ENCODE peak calls at places on chromosomes 12 and 14, in ten cellular contexts. One of them, this sample, is unnamed.

GRCh38 chr12:86530996-86531655 is 274.9 kb upstream of the MGAT4C start:
- DNase-seq in choroid plexus epithelial cell: peak
- DNase-seq in RWPE2: no peak
- DNase-seq in activated CD8-positive, alpha-beta memory T cell treated with anti-CD3 and anti-CD28 coated beads for 4 hours: no peak
- DNase-seq in GF-D8: no peak
- DNase-seq in NCI-H2081: no peak
- DNase-seq in T-helper 17 cell: no peak
- DNase-seq in stimulated activated CD4-positive, alpha-beta T cell treated with anti-CD3 and anti-CD28 coated beads, Interleukin-1b, Interleukin-23, amount 100 ng/mL, for 24 hours: no peak
- DNase-seq in activated effector memory CD4-positive, alpha-beta T cell treated with Interleukin-2 at 50 U/mL for 16 hours: no peak
- DNase-seq in substantia nigra: no peak
- DNase-seq in this sample: no peak

GRCh38 chr12:6831021-6831420 is 2.8 kb downstream of the P3H3 start:
- DNase-seq in choroid plexus epithelial cell: no peak
- DNase-seq in RWPE2: no peak
- DNase-seq in activated CD8-positive, alpha-beta memory T cell treated with anti-CD3 and anti-CD28 coated beads for 4 hours: no peak
- DNase-seq in GF-D8: no peak
- DNase-seq in NCI-H2081: no peak
- DNase-seq in T-helper 17 cell: no peak
- DNase-seq in stimulated activated CD4-positive, alpha-beta T cell treated with anti-CD3 and anti-CD28 coated beads, Interleukin-1b, Interleukin-23, amount 100 ng/mL, for 24 hours: no peak
- DNase-seq in activated effector memory CD4-positive, alpha-beta T cell treated with Interleukin-2 at 50 U/mL for 16 hours: no peak
- DNase-seq in substantia nigra: no peak
- DNase-seq in this sample: no peak

GRCh38 chr12:105206686-105207374 is 29.1 kb downstream of the APPL2 start:
- DNase-seq in choroid plexus epithelial cell: peak
- DNase-seq in RWPE2: no peak
- DNase-seq in activated CD8-positive, alpha-beta memory T cell treated with anti-CD3 and anti-CD28 coated beads for 4 hours: no peak
- DNase-seq in GF-D8: no peak
- DNase-seq in NCI-H2081: no peak
- DNase-seq in T-helper 17 cell: no peak
- DNase-seq in stimulated activated CD4-positive, alpha-beta T cell treated with anti-CD3 and anti-CD28 coated beads, Interleukin-1b, Interleukin-23, amount 100 ng/mL, for 24 hours: no peak
- DNase-seq in activated effector memory CD4-positive, alpha-beta T cell treated with Interleukin-2 at 50 U/mL for 16 hours: no peak
- DNase-seq in substantia nigra: no peak
- DNase-seq in this sample: no peak

GRCh38 chr12:68903511-68903910 is 29.5 kb downstream of the CPM start:
- DNase-seq in choroid plexus epithelial cell: no peak
- DNase-seq in RWPE2: no peak
- DNase-seq in activated CD8-positive, alpha-beta memory T cell treated with anti-CD3 and anti-CD28 coated beads for 4 hours: no peak
- DNase-seq in GF-D8: no peak
- DNase-seq in NCI-H2081: no peak
- DNase-seq in T-helper 17 cell: no peak
- DNase-seq in stimulated activated CD4-positive, alpha-beta T cell treated with anti-CD3 and anti-CD28 coated beads, Interleukin-1b, Interleukin-23, amount 100 ng/mL, for 24 hours: no peak
- DNase-seq in activated effector memory CD4-positive, alpha-beta T cell treated with Interleukin-2 at 50 U/mL for 16 hours: no peak
- DNase-seq in substantia nigra: no peak
- DNase-seq in this sample: no peak

GRCh38 chr14:84390010-84390409 is 1139.9 kb upstream of the FLRT2 start:
- DNase-seq in choroid plexus epithelial cell: no peak
- DNase-seq in RWPE2: no peak
- DNase-seq in activated CD8-positive, alpha-beta memory T cell treated with anti-CD3 and anti-CD28 coated beads for 4 hours: no peak
- DNase-seq in GF-D8: no peak
- DNase-seq in NCI-H2081: no peak
- DNase-seq in T-helper 17 cell: no peak
- DNase-seq in stimulated activated CD4-positive, alpha-beta T cell treated with anti-CD3 and anti-CD28 coated beads, Interleukin-1b, Interleukin-23, amount 100 ng/mL, for 24 hours: no peak
- DNase-seq in activated effector memory CD4-positive, alpha-beta T cell treated with Interleukin-2 at 50 U/mL for 16 hours: no peak
- DNase-seq in substantia nigra: no peak
- DNase-seq in this sample: no peak

GRCh38 chr14:105894125-105894977 is 368.0 kb downstream of the TMEM121 start:
- DNase-seq in choroid plexus epithelial cell: no peak
- DNase-seq in RWPE2: peak
- DNase-seq in activated CD8-positive, alpha-beta memory T cell treated with anti-CD3 and anti-CD28 coated beads for 4 hours: no peak
- DNase-seq in GF-D8: no peak
- DNase-seq in NCI-H2081: no peak
- DNase-seq in T-helper 17 cell: no peak
- DNase-seq in stimulated activated CD4-positive, alpha-beta T cell treated with anti-CD3 and anti-CD28 coated beads, Interleukin-1b, Interleukin-23, amount 100 ng/mL, for 24 hours: no peak
- DNase-seq in activated effector memory CD4-positive, alpha-beta T cell treated with Interleukin-2 at 50 U/mL for 16 hours: no peak
- DNase-seq in substantia nigra: no peak
- DNase-seq in this sample: no peak

GRCh38 chr14:54776361-54777001 is 126.1 kb downstream of the GCH1 start:
- DNase-seq in choroid plexus epithelial cell: peak
- DNase-seq in RWPE2: no peak
- DNase-seq in activated CD8-positive, alpha-beta memory T cell treated with anti-CD3 and anti-CD28 coated beads for 4 hours: peak
- DNase-seq in GF-D8: peak
- DNase-seq in NCI-H2081: no peak
- DNase-seq in T-helper 17 cell: no peak
- DNase-seq in stimulated activated CD4-positive, alpha-beta T cell treated with anti-CD3 and anti-CD28 coated beads, Interleukin-1b, Interleukin-23, amount 100 ng/mL, for 24 hours: peak
- DNase-seq in activated effector memory CD4-positive, alpha-beta T cell treated with Interleukin-2 at 50 U/mL for 16 hours: peak
- DNase-seq in substantia nigra: no peak
- DNase-seq in this sample: peak

GRCh38 chr12:111248981-111249380 is 119.9 kb downstream of the PHETA1 start:
- DNase-seq in choroid plexus epithelial cell: no peak
- DNase-seq in RWPE2: peak
- DNase-seq in activated CD8-positive, alpha-beta memory T cell treated with anti-CD3 and anti-CD28 coated beads for 4 hours: no peak
- DNase-seq in GF-D8: no peak
- DNase-seq in NCI-H2081: no peak
- DNase-seq in T-helper 17 cell: no peak
- DNase-seq in stimulated activated CD4-positive, alpha-beta T cell treated with anti-CD3 and anti-CD28 coated beads, Interleukin-1b, Interleukin-23, amount 100 ng/mL, for 24 hours: no peak
- DNase-seq in activated effector memory CD4-positive, alpha-beta T cell treated with Interleukin-2 at 50 U/mL for 16 hours: no peak
- DNase-seq in substantia nigra: no peak
- DNase-seq in this sample: peak

GRCh38 chr14:26855051-26855753 is 257.4 kb upstream of the NOVA1 start:
- DNase-seq in choroid plexus epithelial cell: peak
- DNase-seq in RWPE2: no peak
- DNase-seq in activated CD8-positive, alpha-beta memory T cell treated with anti-CD3 and anti-CD28 coated beads for 4 hours: no peak
- DNase-seq in GF-D8: no peak
- DNase-seq in NCI-H2081: no peak
- DNase-seq in T-helper 17 cell: no peak
- DNase-seq in stimulated activated CD4-positive, alpha-beta T cell treated with anti-CD3 and anti-CD28 coated beads, Interleukin-1b, Interleukin-23, amount 100 ng/mL, for 24 hours: no peak
- DNase-seq in activated effector memory CD4-positive, alpha-beta T cell treated with Interleukin-2 at 50 U/mL for 16 hours: no peak
- DNase-seq in substantia nigra: no peak
- DNase-seq in this sample: no peak

GRCh38 chr12:71371132-71371531 is 68.5 kb upstream of the LGR5 start:
- DNase-seq in choroid plexus epithelial cell: peak
- DNase-seq in RWPE2: no peak
- DNase-seq in activated CD8-positive, alpha-beta memory T cell treated with anti-CD3 and anti-CD28 coated beads for 4 hours: no peak
- DNase-seq in GF-D8: no peak
- DNase-seq in NCI-H2081: no peak
- DNase-seq in T-helper 17 cell: no peak
- DNase-seq in stimulated activated CD4-positive, alpha-beta T cell treated with anti-CD3 and anti-CD28 coated beads, Interleukin-1b, Interleukin-23, amount 100 ng/mL, for 24 hours: no peak
- DNase-seq in activated effector memory CD4-positive, alpha-beta T cell treated with Interleukin-2 at 50 U/mL for 16 hours: no peak
- DNase-seq in substantia nigra: no peak
- DNase-seq in this sample: no peak

GRCh38 chr12:122852336-122853275 is 17.3 kb downstream of the HIP1R start:
- DNase-seq in choroid plexus epithelial cell: no peak
- DNase-seq in RWPE2: no peak
- DNase-seq in activated CD8-positive, alpha-beta memory T cell treated with anti-CD3 and anti-CD28 coated beads for 4 hours: no peak
- DNase-seq in GF-D8: no peak
- DNase-seq in NCI-H2081: no peak
- DNase-seq in T-helper 17 cell: no peak
- DNase-seq in stimulated activated CD4-positive, alpha-beta T cell treated with anti-CD3 and anti-CD28 coated beads, Interleukin-1b, Interleukin-23, amount 100 ng/mL, for 24 hours: no peak
- DNase-seq in activated effector memory CD4-positive, alpha-beta T cell treated with Interleukin-2 at 50 U/mL for 16 hours: no peak
- DNase-seq in substantia nigra: no peak
- DNase-seq in this sample: no peak

GRCh38 chr14:89033756-89034155 is 209.3 kb downstream of the TTC8 start:
- DNase-seq in choroid plexus epithelial cell: no peak
- DNase-seq in RWPE2: no peak
- DNase-seq in activated CD8-positive, alpha-beta memory T cell treated with anti-CD3 and anti-CD28 coated beads for 4 hours: no peak
- DNase-seq in GF-D8: no peak
- DNase-seq in NCI-H2081: no peak
- DNase-seq in T-helper 17 cell: no peak
- DNase-seq in stimulated activated CD4-positive, alpha-beta T cell treated with anti-CD3 and anti-CD28 coated beads, Interleukin-1b, Interleukin-23, amount 100 ng/mL, for 24 hours: no peak
- DNase-seq in activated effector memory CD4-positive, alpha-beta T cell treated with Interleukin-2 at 50 U/mL for 16 hours: no peak
- DNase-seq in substantia nigra: no peak
- DNase-seq in this sample: no peak

GRCh38 chr14:67940894-67941455 is 121.4 kb downstream of the RAD51B start:
- DNase-seq in choroid plexus epithelial cell: peak
- DNase-seq in RWPE2: no peak
- DNase-seq in activated CD8-positive, alpha-beta memory T cell treated with anti-CD3 and anti-CD28 coated beads for 4 hours: no peak
- DNase-seq in GF-D8: no peak
- DNase-seq in NCI-H2081: no peak
- DNase-seq in T-helper 17 cell: no peak
- DNase-seq in stimulated activated CD4-positive, alpha-beta T cell treated with anti-CD3 and anti-CD28 coated beads, Interleukin-1b, Interleukin-23, amount 100 ng/mL, for 24 hours: no peak
- DNase-seq in activated effector memory CD4-positive, alpha-beta T cell treated with Interleukin-2 at 50 U/mL for 16 hours: no peak
- DNase-seq in substantia nigra: no peak
- DNase-seq in this sample: peak

GRCh38 chr12:49543221-49543913 is 4.5 kb downstream of the KCNH3 start:
- DNase-seq in choroid plexus epithelial cell: no peak
- DNase-seq in RWPE2: no peak
- DNase-seq in activated CD8-positive, alpha-beta memory T cell treated with anti-CD3 and anti-CD28 coated beads for 4 hours: no peak
- DNase-seq in GF-D8: no peak
- DNase-seq in NCI-H2081: no peak
- DNase-seq in T-helper 17 cell: no peak
- DNase-seq in stimulated activated CD4-positive, alpha-beta T cell treated with anti-CD3 and anti-CD28 coated beads, Interleukin-1b, Interleukin-23, amount 100 ng/mL, for 24 hours: no peak
- DNase-seq in activated effector memory CD4-positive, alpha-beta T cell treated with Interleukin-2 at 50 U/mL for 16 hours: no peak
- DNase-seq in substantia nigra: no peak
- DNase-seq in this sample: no peak

GRCh38 chr12:47885012-47885501 is 19.7 kb downstream of the VDR start:
- DNase-seq in choroid plexus epithelial cell: no peak
- DNase-seq in RWPE2: no peak
- DNase-seq in activated CD8-positive, alpha-beta memory T cell treated with anti-CD3 and anti-CD28 coated beads for 4 hours: peak
- DNase-seq in GF-D8: no peak
- DNase-seq in NCI-H2081: no peak
- DNase-seq in T-helper 17 cell: peak
- DNase-seq in stimulated activated CD4-positive, alpha-beta T cell treated with anti-CD3 and anti-CD28 coated beads, Interleukin-1b, Interleukin-23, amount 100 ng/mL, for 24 hours: peak
- DNase-seq in activated effector memory CD4-positive, alpha-beta T cell treated with Interleukin-2 at 50 U/mL for 16 hours: peak
- DNase-seq in substantia nigra: no peak
- DNase-seq in this sample: no peak

GRCh38 chr12:115709410-115710065 is 568.0 kb downstream of the MED13L start:
- DNase-seq in choroid plexus epithelial cell: no peak
- DNase-seq in RWPE2: no peak
- DNase-seq in activated CD8-positive, alpha-beta memory T cell treated with anti-CD3 and anti-CD28 coated beads for 4 hours: no peak
- DNase-seq in GF-D8: no peak
- DNase-seq in NCI-H2081: no peak
- DNase-seq in T-helper 17 cell: no peak
- DNase-seq in stimulated activated CD4-positive, alpha-beta T cell treated with anti-CD3 and anti-CD28 coated beads, Interleukin-1b, Interleukin-23, amount 100 ng/mL, for 24 hours: no peak
- DNase-seq in activated effector memory CD4-positive, alpha-beta T cell treated with Interleukin-2 at 50 U/mL for 16 hours: no peak
- DNase-seq in substantia nigra: no peak
- DNase-seq in this sample: no peak

GRCh38 chr14:99522025-99522401 is 40.8 kb downstream of the CCNK start:
- DNase-seq in choroid plexus epithelial cell: no peak
- DNase-seq in RWPE2: no peak
- DNase-seq in activated CD8-positive, alpha-beta memory T cell treated with anti-CD3 and anti-CD28 coated beads for 4 hours: no peak
- DNase-seq in GF-D8: no peak
- DNase-seq in NCI-H2081: no peak
- DNase-seq in T-helper 17 cell: no peak
- DNase-seq in stimulated activated CD4-positive, alpha-beta T cell treated with anti-CD3 and anti-CD28 coated beads, Interleukin-1b, Interleukin-23, amount 100 ng/mL, for 24 hours: no peak
- DNase-seq in activated effector memory CD4-positive, alpha-beta T cell treated with Interleukin-2 at 50 U/mL for 16 hours: no peak
- DNase-seq in substantia nigra: no peak
- DNase-seq in this sample: no peak

GRCh38 chr12:25352078-25352918 is 101.6 kb upstream of the KRAS start:
- DNase-seq in choroid plexus epithelial cell: peak
- DNase-seq in RWPE2: no peak
- DNase-seq in activated CD8-positive, alpha-beta memory T cell treated with anti-CD3 and anti-CD28 coated beads for 4 hours: no peak
- DNase-seq in GF-D8: no peak
- DNase-seq in NCI-H2081: no peak
- DNase-seq in T-helper 17 cell: no peak
- DNase-seq in stimulated activated CD4-positive, alpha-beta T cell treated with anti-CD3 and anti-CD28 coated beads, Interleukin-1b, Interleukin-23, amount 100 ng/mL, for 24 hours: no peak
- DNase-seq in activated effector memory CD4-positive, alpha-beta T cell treated with Interleukin-2 at 50 U/mL for 16 hours: no peak
- DNase-seq in substantia nigra: no peak
- DNase-seq in this sample: peak

GRCh38 chr12:63889721-63890509 is 45.4 kb downstream of the SRGAP1 start:
- DNase-seq in choroid plexus epithelial cell: peak
- DNase-seq in RWPE2: no peak
- DNase-seq in activated CD8-positive, alpha-beta memory T cell treated with anti-CD3 and anti-CD28 coated beads for 4 hours: no peak
- DNase-seq in GF-D8: no peak
- DNase-seq in NCI-H2081: no peak
- DNase-seq in T-helper 17 cell: no peak
- DNase-seq in stimulated activated CD4-positive, alpha-beta T cell treated with anti-CD3 and anti-CD28 coated beads, Interleukin-1b, Interleukin-23, amount 100 ng/mL, for 24 hours: no peak
- DNase-seq in activated effector memory CD4-positive, alpha-beta T cell treated with Interleukin-2 at 50 U/mL for 16 hours: no peak
- DNase-seq in substantia nigra: no peak
- DNase-seq in this sample: peak

GRCh38 chr12:30980886-30981662 is 54.5 kb downstream of the TSPAN11 start:
- DNase-seq in choroid plexus epithelial cell: no peak
- DNase-seq in RWPE2: no peak
- DNase-seq in activated CD8-positive, alpha-beta memory T cell treated with anti-CD3 and anti-CD28 coated beads for 4 hours: no peak
- DNase-seq in GF-D8: no peak
- DNase-seq in NCI-H2081: no peak
- DNase-seq in T-helper 17 cell: no peak
- DNase-seq in stimulated activated CD4-positive, alpha-beta T cell treated with anti-CD3 and anti-CD28 coated beads, Interleukin-1b, Interleukin-23, amount 100 ng/mL, for 24 hours: no peak
- DNase-seq in activated effector memory CD4-positive, alpha-beta T cell treated with Interleukin-2 at 50 U/mL for 16 hours: no peak
- DNase-seq in substantia nigra: no peak
- DNase-seq in this sample: no peak

GRCh38 chr12:14403711-14404164 is 38.3 kb downstream of the ATF7IP start:
- DNase-seq in choroid plexus epithelial cell: peak
- DNase-seq in RWPE2: no peak
- DNase-seq in activated CD8-positive, alpha-beta memory T cell treated with anti-CD3 and anti-CD28 coated beads for 4 hours: no peak
- DNase-seq in GF-D8: no peak
- DNase-seq in NCI-H2081: peak
- DNase-seq in T-helper 17 cell: no peak
- DNase-seq in stimulated activated CD4-positive, alpha-beta T cell treated with anti-CD3 and anti-CD28 coated beads, Interleukin-1b, Interleukin-23, amount 100 ng/mL, for 24 hours: no peak
- DNase-seq in activated effector memory CD4-positive, alpha-beta T cell treated with Interleukin-2 at 50 U/mL for 16 hours: no peak
- DNase-seq in substantia nigra: no peak
- DNase-seq in this sample: peak

GRCh38 chr14:103514596-103515421 is 7.8 kb downstream of the CKB start:
- DNase-seq in choroid plexus epithelial cell: no peak
- DNase-seq in RWPE2: peak
- DNase-seq in activated CD8-positive, alpha-beta memory T cell treated with anti-CD3 and anti-CD28 coated beads for 4 hours: no peak
- DNase-seq in GF-D8: no peak
- DNase-seq in NCI-H2081: no peak
- DNase-seq in T-helper 17 cell: no peak
- DNase-seq in stimulated activated CD4-positive, alpha-beta T cell treated with anti-CD3 and anti-CD28 coated beads, Interleukin-1b, Interleukin-23, amount 100 ng/mL, for 24 hours: no peak
- DNase-seq in activated effector memory CD4-positive, alpha-beta T cell treated with Interleukin-2 at 50 U/mL for 16 hours: no peak
- DNase-seq in substantia nigra: no peak
- DNase-seq in this sample: no peak

GRCh38 chr14:94481468-94482131 is 5.6 kb upstream of the SERPINA9 start:
- DNase-seq in choroid plexus epithelial cell: no peak
- DNase-seq in RWPE2: peak
- DNase-seq in activated CD8-positive, alpha-beta memory T cell treated with anti-CD3 and anti-CD28 coated beads for 4 hours: no peak
- DNase-seq in GF-D8: no peak
- DNase-seq in NCI-H2081: no peak
- DNase-seq in T-helper 17 cell: no peak
- DNase-seq in stimulated activated CD4-positive, alpha-beta T cell treated with anti-CD3 and anti-CD28 coated beads, Interleukin-1b, Interleukin-23, amount 100 ng/mL, for 24 hours: no peak
- DNase-seq in activated effector memory CD4-positive, alpha-beta T cell treated with Interleukin-2 at 50 U/mL for 16 hours: no peak
- DNase-seq in substantia nigra: no peak
- DNase-seq in this sample: peak

GRCh38 chr12:127400231-127400630 is 866.7 kb upstream of the TMEM132C start:
- DNase-seq in choroid plexus epithelial cell: peak
- DNase-seq in RWPE2: no peak
- DNase-seq in activated CD8-positive, alpha-beta memory T cell treated with anti-CD3 and anti-CD28 coated beads for 4 hours: no peak
- DNase-seq in GF-D8: no peak
- DNase-seq in NCI-H2081: no peak
- DNase-seq in T-helper 17 cell: no peak
- DNase-seq in stimulated activated CD4-positive, alpha-beta T cell treated with anti-CD3 and anti-CD28 coated beads, Interleukin-1b, Interleukin-23, amount 100 ng/mL, for 24 hours: no peak
- DNase-seq in activated effector memory CD4-positive, alpha-beta T cell treated with Interleukin-2 at 50 U/mL for 16 hours: no peak
- DNase-seq in substantia nigra: no peak
- DNase-seq in this sample: peak

GRCh38 chr14:30620178-30620577 is 1.9 kb upstream of the SCFD1 start:
- DNase-seq in choroid plexus epithelial cell: peak
- DNase-seq in RWPE2: no peak
- DNase-seq in activated CD8-positive, alpha-beta memory T cell treated with anti-CD3 and anti-CD28 coated beads for 4 hours: no peak
- DNase-seq in GF-D8: no peak
- DNase-seq in NCI-H2081: no peak
- DNase-seq in T-helper 17 cell: no peak
- DNase-seq in stimulated activated CD4-positive, alpha-beta T cell treated with anti-CD3 and anti-CD28 coated beads, Interleukin-1b, Interleukin-23, amount 100 ng/mL, for 24 hours: no peak
- DNase-seq in activated effector memory CD4-positive, alpha-beta T cell treated with Interleukin-2 at 50 U/mL for 16 hours: no peak
- DNase-seq in substantia nigra: no peak
- DNase-seq in this sample: peak

GRCh38 chr14:91366749-91367148 is 50.9 kb downstream of the CCDC88C start:
- DNase-seq in choroid plexus epithelial cell: no peak
- DNase-seq in RWPE2: no peak
- DNase-seq in activated CD8-positive, alpha-beta memory T cell treated with anti-CD3 and anti-CD28 coated beads for 4 hours: no peak
- DNase-seq in GF-D8: no peak
- DNase-seq in NCI-H2081: peak
- DNase-seq in T-helper 17 cell: no peak
- DNase-seq in stimulated activated CD4-positive, alpha-beta T cell treated with anti-CD3 and anti-CD28 coated beads, Interleukin-1b, Interleukin-23, amount 100 ng/mL, for 24 hours: no peak
- DNase-seq in activated effector memory CD4-positive, alpha-beta T cell treated with Interleukin-2 at 50 U/mL for 16 hours: no peak
- DNase-seq in substantia nigra: no peak
- DNase-seq in this sample: no peak

GRCh38 chr12:108046135-108046534 is 83.0 kb upstream of the WSCD2 start:
- DNase-seq in choroid plexus epithelial cell: no peak
- DNase-seq in RWPE2: no peak
- DNase-seq in activated CD8-positive, alpha-beta memory T cell treated with anti-CD3 and anti-CD28 coated beads for 4 hours: no peak
- DNase-seq in GF-D8: no peak
- DNase-seq in NCI-H2081: no peak
- DNase-seq in T-helper 17 cell: no peak
- DNase-seq in stimulated activated CD4-positive, alpha-beta T cell treated with anti-CD3 and anti-CD28 coated beads, Interleukin-1b, Interleukin-23, amount 100 ng/mL, for 24 hours: no peak
- DNase-seq in activated effector memory CD4-positive, alpha-beta T cell treated with Interleukin-2 at 50 U/mL for 16 hours: no peak
- DNase-seq in substantia nigra: no peak
- DNase-seq in this sample: no peak

GRCh38 chr12:93279849-93280412 is 97.8 kb upstream of the NUDT4 start:
- DNase-seq in choroid plexus epithelial cell: peak
- DNase-seq in RWPE2: no peak
- DNase-seq in activated CD8-positive, alpha-beta memory T cell treated with anti-CD3 and anti-CD28 coated beads for 4 hours: no peak
- DNase-seq in GF-D8: no peak
- DNase-seq in NCI-H2081: no peak
- DNase-seq in T-helper 17 cell: no peak
- DNase-seq in stimulated activated CD4-positive, alpha-beta T cell treated with anti-CD3 and anti-CD28 coated beads, Interleukin-1b, Interleukin-23, amount 100 ng/mL, for 24 hours: no peak
- DNase-seq in activated effector memory CD4-positive, alpha-beta T cell treated with Interleukin-2 at 50 U/mL for 16 hours: no peak
- DNase-seq in substantia nigra: no peak
- DNase-seq in this sample: no peak

This sample was measured in EL.